ENCODE peak calls at places on chromosome 4, in four cellular contexts. F is neural progenitor cell, X is endodermal cell, C is NCI-H1417 treated with DMSO at 0.1 percent for 48 hours. M is an unnamed sample.

GRCh38 chr4:131427000-131427399 is 1722.1 kb upstream of the PCDH10 start:
- DNase-seq in C (no peak), X (no peak), F (no peak), M (no peak)

GRCh38 chr4:148866666-148867065 is 424.5 kb upstream of the NR3C2 start:
- DNase-seq in C (no peak), X (no peak), F (no peak), M (no peak)

GRCh38 chr4:15240764-15241163 is 187.1 kb upstream of the C1QTNF7 start:
- DNase-seq in F (no peak), C (no peak), X (no peak), M (no peak)

GRCh38 chr4:75745192-75745591 is 20.8 kb downstream of the USO1 start:
- DNase-seq in C (no peak), X (no peak), F (no peak), M (no peak)

GRCh38 chr4:85603437-85604336 is 128.7 kb downstream of the ARHGAP24 start:
- DNase-seq in F (no peak), C (no peak), X (no peak), M (no peak)

GRCh38 chr4:112029642-112030235 is 115.5 kb upstream of the FAM241A start:
- DNase-seq in C (no peak), X (no peak), F (peak), M (no peak)

GRCh38 chr4:1644906-1645657 is 39.0 kb downstream of the FAM53A start:
- DNase-seq in C (no peak), F (peak), X (peak), M (no peak)

GRCh38 chr4:53089940-53090729 is 228.0 kb downstream of the RASL11B start:
- DNase-seq in X (no peak), C (no peak), F (no peak), M (no peak)

GRCh38 chr4:152780267-152780811 is 585 bp downstream of the ARFIP1 start:
- DNase-seq in X (no peak), C (no peak), F (peak), M (no peak)

GRCh38 chr4:30924521-30924920 is 204.4 kb downstream of the PCDH7 start:
- DNase-seq in X (no peak), C (no peak), F (no peak), M (no peak)

GRCh38 chr4:163554870-163555465 is 60.5 kb downstream of the TMA16 start:
- DNase-seq in X (no peak), C (peak), F (no peak), M (no peak)

GRCh38 chr4:137794779-137795178 is 262.5 kb upstream of the PCDH18 start:
- DNase-seq in C (no peak), X (no peak), F (no peak), M (no peak)

GRCh38 chr4:96525901-96526300 is 686.0 kb downstream of the PDHA2 start:
- DNase-seq in X (no peak), F (no peak), C (no peak), M (no peak)

GRCh38 chr4:6466756-6467381 is 5.5 kb downstream of the PPP2R2C start:
- DNase-seq in X (peak), F (no peak), C (no peak), M (no peak)

GRCh38 chr4:163679189-163679588 is 184.7 kb downstream of the TMA16 start:
- DNase-seq in X (no peak), F (peak), C (no peak), M (no peak)

GRCh38 chr4:150255610-150256580 is 177.7 kb downstream of the DCLK2 start:
- DNase-seq in X (no peak), F (no peak), C (no peak), M (no peak)

GRCh38 chr4:26218677-26219181 is 102.1 kb upstream of the RBPJ start:
- DNase-seq in C (no peak), X (no peak), F (no peak), M (no peak)

GRCh38 chr4:74433541-74434172 is 11.3 kb upstream of the AREG start:
- DNase-seq in C (no peak), F (no peak), X (peak), M (no peak)

GRCh38 chr4:158282252-158282651 is 72.0 kb downstream of the TMEM144 start:
- DNase-seq in C (no peak), X (no peak), F (no peak), M (no peak)

GRCh38 chr4:1792832-1793495 is at the start of gene FGFR3:
- DNase-seq in X (peak), C (no peak), F (peak), M (peak)

GRCh38 chr4:64326507-64326906 is 82.7 kb downstream of the TECRL start:
- DNase-seq in X (no peak), C (no peak), F (no peak), M (no peak)

GRCh38 chr4:11805837-11806236 is 377.1 kb upstream of the HS3ST1 start:
- DNase-seq in C (no peak), F (peak), X (no peak), M (no peak)

GRCh38 chr4:182895791-182896292 is 21.3 kb downstream of the DCTD start:
- DNase-seq in F (no peak), C (no peak), X (no peak), M (no peak)

GRCh38 chr4:85637778-85638177 is 162.8 kb downstream of the ARHGAP24 start:
- DNase-seq in C (no peak), F (no peak), X (no peak), M (no peak)

GRCh38 chr4:174056959-174057358 is 226.5 kb downstream of the FBXO8 start:
- DNase-seq in F (no peak), C (no peak), X (no peak), M (no peak)

GRCh38 chr4:182531555-182532162 is 288.5 kb downstream of the TENM3 start:
- DNase-seq in X (no peak), C (no peak), F (no peak), M (no peak)

GRCh38 chr4:122249357-122249756 is 97.2 kb downstream of the BLTP1 start:
- DNase-seq in X (no peak), C (no peak), F (no peak), M (no peak)

GRCh38 chr4:26214994-26215393 is 105.8 kb upstream of the RBPJ start:
- DNase-seq in F (no peak), C (no peak), X (no peak), M (no peak)

GRCh38 chr4:53899544-53900274 is 164.7 kb downstream of the CHIC2 start:
- DNase-seq in X (no peak), C (no peak), F (no peak), M (no peak)

GRCh38 chr4:65845169-65845568 is 174.9 kb upstream of the EPHA5 start:
- DNase-seq in X (no peak), C (no peak), F (no peak), M (no peak)

GRCh38 chr4:63123441-63123840 is 1285.8 kb downstream of the TECRL start:
- DNase-seq in X (no peak), F (no peak), C (no peak), M (no peak)

GRCh38 chr4:128384765-128385164 is 97.2 kb upstream of the PGRMC2 start:
- DNase-seq in C (no peak), F (no peak), X (no peak), M (no peak)

GRCh38 chr4:14771091-14771490 is 231.2 kb upstream of the CPEB2 start:
- DNase-seq in F (no peak), X (no peak), C (no peak), M (no peak)

GRCh38 chr4:7607156-7607910 is 172.6 kb upstream of the PSAPL1 start:
- DNase-seq in F (no peak), X (no peak), C (no peak), M (no peak)

GRCh38 chr4:25172964-25173917 is 13.0 kb upstream of the SEPSECS start:
- DNase-seq in C (no peak), X (no peak), F (no peak), M (no peak)

GRCh38 chr4:40316782-40317635 is 18.1 kb upstream of the CHRNA9 start:
- DNase-seq in X (peak), F (peak), C (no peak), M (peak)

GRCh38 chr4:14994242-14994641 is 8.0 kb upstream of the CPEB2 start:
- DNase-seq in F (no peak), C (no peak), X (no peak), M (no peak)

GRCh38 chr4:14143892-14144291 is 516.4 kb upstream of the BOD1L1 start:
- DNase-seq in X (no peak), C (no peak), F (no peak), M (no peak)

M was measured in activated CD8-positive, alpha-beta T cell treated with anti-CD3 and anti-CD28 coated beads, Interleukin-2, amount 10 ng/mL, durations not matched to agents 7 days and 5 days.